ENCODE peak calls at places on chromosome 13, in four cellular contexts. O, Y, T and J are unnamed samples.

GRCh38 chr13:75345191-75345590 is 136.8 kb downstream of the TBC1D4 start:
- DNase-seq in O (no peak), T (peak; percentile 60), Y (no peak), J (no peak)

GRCh38 chr13:70568571-70568970 is 460.3 kb upstream of the KLHL1 start:
- DNase-seq in Y (no peak), O (peak; percentile 53), T (peak; percentile 16), J (no peak)

GRCh38 chr13:44063881-44064280 is 184.2 kb downstream of the LACC1 start:
- DNase-seq in T (no peak), Y (no peak), O (no peak), J (no peak)

GRCh38 chr13:105719861-105720260 is 815.6 kb downstream of the EFNB2 start:
- DNase-seq in T (no peak), Y (no peak), O (no peak), J (no peak)

GRCh38 chr13:58960909-58961308 is 1202.8 kb downstream of the DIAPH3 start:
- DNase-seq in O (peak; percentile 32), T (peak; percentile 41), Y (no peak), J (no peak)

GRCh38 chr13:39556856-39557255 is 46.1 kb downstream of the LHFPL6 start:
- DNase-seq in Y (no peak), T (no peak), O (no peak), J (no peak)

GRCh38 chr13:30241537-30241936 is 65.8 kb downstream of the KATNAL1 start:
- DNase-seq in O (no peak), T (no peak), Y (peak; percentile 35), J (peak; percentile 13)

GRCh38 chr13:23349127-23349897 is 84.2 kb downstream of the SACS start:
- DNase-seq in T (no peak), Y (no peak), O (no peak), J (no peak)

GRCh38 chr13:33787051-33787591 is 30.8 kb upstream of the RFC3 start:
- DNase-seq in O (no peak), T (no peak), Y (no peak), J (no peak)

DNA sequence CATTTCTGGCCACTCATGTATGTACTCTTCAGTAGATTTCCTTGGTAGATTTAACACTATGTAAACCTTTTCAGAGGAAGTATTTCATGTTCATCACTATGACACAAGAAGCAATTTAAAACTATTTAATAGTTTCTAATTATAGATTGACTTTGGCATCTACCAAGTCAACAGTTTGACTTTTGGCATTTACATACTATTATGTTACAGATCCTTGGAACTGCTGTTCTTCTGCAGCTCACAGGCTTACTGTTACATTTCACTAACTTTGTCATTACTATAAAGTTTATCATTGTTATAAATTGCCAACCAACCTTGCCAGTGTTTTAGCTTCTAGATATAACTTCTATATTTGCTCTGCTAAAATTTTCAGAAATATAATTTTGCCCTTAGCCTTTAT is 18.7 kb downstream of the SUPT20H start:
- DNase-seq in O (no peak), T (no peak), Y (no peak), J (no peak)
- H3K36me3 ChIP-seq in O (peaks cover 8% of the 10 kb centered on the region), T (peaks cover 7% of the 10 kb centered on the region), Y (peaks cover 76% of the 10 kb centered on the region), J (no peaks in the 10 kb centered on the region)

DNA sequence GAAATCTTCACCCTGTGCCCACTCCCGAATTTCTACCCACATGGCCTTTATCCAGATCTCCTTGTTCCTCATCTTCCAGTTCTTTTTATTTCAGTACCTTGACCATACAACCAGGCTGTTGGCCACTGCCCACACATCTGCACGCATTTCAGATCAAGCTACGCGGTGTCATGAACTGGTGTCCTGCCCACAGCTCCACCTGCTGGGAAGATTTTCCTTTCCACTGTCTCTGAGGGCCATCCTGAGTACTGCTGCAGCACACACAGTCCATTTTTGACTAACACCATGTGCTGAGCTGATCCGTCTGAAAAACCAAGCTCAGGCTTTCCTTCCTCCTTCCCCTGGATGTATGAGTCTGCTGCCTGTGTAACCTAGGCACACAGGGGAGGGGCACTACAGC is 71.8 kb downstream of the WASF3 start:
- DNase-seq in O (no peak), Y (no peak), T (no peak), J (no peak)
- TF ChIP-seq CTCF in O (peak; percentile 7), Y (no peak), T (no peak), J (no peak)

DNA sequence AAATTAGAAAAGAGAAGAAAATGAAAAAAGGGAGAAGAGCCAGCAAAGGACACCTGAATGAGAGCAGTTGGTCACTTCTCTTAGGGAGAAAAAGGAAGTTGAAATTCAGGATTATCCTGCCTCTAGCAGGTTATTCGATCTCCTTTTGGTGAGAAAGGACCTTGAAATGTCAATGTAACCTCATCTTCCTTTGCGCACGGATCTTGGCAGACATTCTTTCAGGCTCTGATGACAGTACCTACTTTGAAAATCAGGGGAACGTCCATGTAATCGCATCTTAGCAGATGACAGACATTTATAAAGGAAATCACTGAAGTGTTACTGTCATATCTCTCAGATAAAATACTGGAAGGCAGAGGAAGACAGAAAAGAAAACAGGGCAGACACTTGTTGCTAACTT is 36.7 kb downstream of the FRY start:
- DNase-seq in T (no peak), Y (no peak), O (no peak), J (no peak)
- H3K36me3 ChIP-seq in T (no peaks in the 10 kb centered on the region), Y (no peaks in the 10 kb centered on the region), O (no peaks in the 10 kb centered on the region), J (no peaks in the 10 kb centered on the region)

GRCh38 chr13:26872444-26873173 is 112.0 kb upstream of the GPR12 start:
- DNase-seq in T (no peak), Y (peak; percentile 46), O (peak; percentile 87), J (no peak)
- TF ChIP-seq CTCF in T (peak; percentile 64), Y (peak; percentile 79), O (peak; percentile 98), J (peak; percentile 50)

DNA sequence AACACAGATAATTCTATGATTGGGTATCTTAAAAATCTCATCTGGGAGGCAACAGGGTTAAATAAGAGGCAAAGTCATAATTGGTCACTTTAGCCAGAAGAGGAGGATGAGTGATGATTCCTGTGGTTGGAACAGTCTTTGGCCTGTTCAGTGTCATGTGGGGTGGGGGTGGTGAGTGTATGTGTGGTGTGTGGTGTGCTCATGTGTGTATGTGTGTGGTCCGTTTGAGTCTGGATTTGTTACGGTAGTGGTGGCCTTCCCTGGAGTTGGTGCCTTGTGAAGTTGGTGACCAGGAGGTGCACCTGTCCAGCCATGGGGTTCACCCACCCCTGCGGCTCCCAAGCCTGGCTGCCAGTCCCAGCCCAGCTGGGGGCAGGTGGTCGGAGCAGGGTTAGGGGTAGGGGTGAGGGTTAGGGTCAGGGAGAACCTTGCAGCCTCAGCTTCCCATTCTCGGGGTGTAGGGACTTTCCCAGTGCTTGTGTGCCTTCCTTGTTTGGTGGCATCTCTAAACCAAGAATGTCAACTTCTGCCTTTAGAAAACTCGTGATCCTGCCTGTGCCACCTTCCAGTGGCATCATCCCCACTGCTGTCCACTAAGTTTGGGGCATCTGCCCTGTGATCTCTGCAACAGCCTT is 97.5 kb downstream of the RAB20 start:
- DNase-seq in O (no peak), Y (no peak), T (peak; percentile 24), J (no peak)
- H3K36me3 ChIP-seq in O (no peaks in the 10 kb centered on the region), Y (peaks cover 100% of the 10 kb centered on the region), T (peaks cover 11% of the 10 kb centered on the region), J (no peaks in the 10 kb centered on the region)

GRCh38 chr13:98349731-98350305 is 172.7 kb upstream of the RNF113B start:
- DNase-seq in T (no peak), Y (no peak), O (peak; percentile 74), J (no peak)
- TF ChIP-seq CTCF in T (no peak), Y (peak; percentile 55), O (peak; percentile 59), J (no peak)

DNA sequence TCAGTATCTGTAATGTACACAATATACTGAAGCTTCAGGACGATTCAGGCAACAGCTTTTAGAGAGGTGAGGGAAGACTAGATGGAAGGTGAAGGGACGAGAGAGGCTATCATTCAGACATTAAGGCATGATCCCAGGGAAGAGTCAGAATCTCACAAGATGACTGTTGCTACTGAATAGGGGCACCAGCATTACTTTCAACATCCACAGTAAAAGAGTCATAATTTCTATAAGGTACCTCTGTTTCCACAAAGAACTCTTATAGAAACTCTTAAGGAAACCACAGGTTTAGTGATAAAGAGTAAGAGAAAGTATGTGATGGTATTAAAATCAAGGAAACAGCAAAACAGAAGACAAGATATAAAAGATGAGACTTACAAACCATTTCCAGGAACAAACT is 23.0 kb downstream of the LCP1 start:
- DNase-seq in O (no peak), T (no peak), Y (no peak), J (no peak)
- H3K36me3 ChIP-seq in O (no peaks in the 10 kb centered on the region), T (no peaks in the 10 kb centered on the region), Y (no peaks in the 10 kb centered on the region), J (no peaks in the 10 kb centered on the region)

DNA sequence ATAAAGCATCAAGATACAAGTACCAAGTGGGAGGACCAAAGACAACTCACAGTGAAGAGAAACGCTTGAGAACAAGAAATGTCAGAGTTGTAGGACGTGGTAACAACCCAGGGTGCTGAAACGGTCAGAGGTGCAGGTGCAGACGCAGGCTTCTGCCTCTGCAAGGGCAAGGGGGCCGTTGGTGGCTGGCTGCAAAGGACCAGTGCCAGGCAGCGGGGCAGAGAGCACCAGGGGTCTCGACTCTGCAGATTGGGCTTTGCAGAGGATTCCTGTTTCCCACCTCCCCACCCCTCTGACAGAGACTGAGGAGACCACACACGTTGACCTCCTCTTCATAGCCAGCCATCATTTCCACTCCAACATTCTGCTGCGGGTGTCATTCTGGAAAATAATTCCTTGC is 38.3 kb downstream of the RAB20 start:
- DNase-seq in Y (no peak), T (no peak), O (no peak), J (no peak)
- TF ChIP-seq CTCF in Y (no peak), T (no peak), O (no peak), J (no peak)